ENCODE peak calls at places on chromosomes 13 and 19, in nine cellular contexts. O is colonic mucosa; Y is GM23338; I is ovary; Z is testis; F is CD8-positive, alpha-beta T cell; X is tibial nerve; G is fibroblast of lung; D is SK-N-SH. W is an unnamed sample. For H3K4me1 and H3K27me3, the result is how much of the 10 kb centered on the place peaks cover.

GRCh38 chr19:40960062-40960685 is 30.9 kb upstream of the CYP2B6 start:
- DNase-seq in I (no peak), X (no peak), G (no peak), F (no peak), Y (no peak), O (peak), D (no peak), Z (no peak), W (no peak)

GRCh38 chr13:111515648-111516047 is 195.2 kb downstream of the TEX29 start:
- DNase-seq in Z (peak), G (no peak), Y (no peak), X (no peak), I (no peak), O (no peak), F (no peak), D (no peak), W (no peak)

GRCh38 chr19:39401549-39402416 is 4.9 kb upstream of the ZFP36 start:
- DNase-seq in D (no peak), O (peak), Y (no peak), I (peak), G (peak), Z (peak), X (no peak), F (peak), W (peak)

GRCh38 chr13:113216165-113217056 is 7.0 kb downstream of the CUL4A start:
- DNase-seq in G (peak), Y (peak), D (no peak), F (no peak), O (peak), Z (no peak), I (no peak), X (no peak), W (no peak)

GRCh38 chr19:33064117-33064777 is 441 bp downstream of the RHPN2 start:
- DNase-seq in I (peak), D (peak), F (no peak), G (no peak), Y (peak), O (peak), Z (no peak), X (no peak), W (peak)

GRCh38 chr19:44603201-44603945 is 10.0 kb upstream of the IGSF23 start:
- DNase-seq in Z (no peak), Y (no peak), X (no peak), I (no peak), D (no peak), G (peak), O (no peak), F (no peak), W (no peak)

GRCh38 chr19:2385053-2385721 is 25.1 kb downstream of the TMPRSS9 start:
- DNase-seq in Y (peak), D (peak), I (no peak), F (no peak), X (no peak), Z (peak), G (peak), O (peak), W (peak)

GRCh38 chr19:8302357-8302691 is 5.8 kb downstream of the CD320 start:
- DNase-seq in D (no peak), O (peak), X (peak), G (no peak), F (no peak), Y (no peak), Z (peak), I (peak), W (peak)

GRCh38 chr19:3844596-3844995 is 24.2 kb downstream of the ZFR2 start:
- DNase-seq in Z (no peak), D (no peak), O (no peak), X (no peak), Y (no peak), I (no peak), F (no peak), G (no peak), W (no peak)

GRCh38 chr19:32631381-32631780 is 43.6 kb downstream of the ANKRD27 start:
- DNase-seq in I (no peak), D (no peak), F (no peak), G (no peak), Y (no peak), X (no peak), Z (no peak), O (no peak), W (no peak)

GRCh38 chr13:64770743-64771142 is 2459.4 kb downstream of the PCDH9 start:
- DNase-seq in Y (no peak), F (no peak), G (no peak), D (no peak), O (no peak), X (no peak), Z (no peak), I (no peak), W (no peak)

GRCh38 chr13:75607447-75607846 is 28.7 kb upstream of the LMO7 start:
- DNase-seq in I (no peak), F (no peak), Y (peak), Z (no peak), G (no peak), X (no peak), D (no peak), O (no peak), W (no peak)

GRCh38 chr19:16268676-16269319 is 55.8 kb upstream of the KLF2 start:
- DNase-seq in Y (no peak), F (no peak), Z (no peak), D (no peak), G (no peak), I (no peak), O (no peak), X (no peak), W (no peak)

GRCh38 chr19:4186087-4186993 is 3.9 kb downstream of the ANKRD24 start:
- DNase-seq in Z (peak), X (peak), G (peak), F (peak), Y (peak), D (peak), I (peak), O (peak), W (peak)

GRCh38 chr19:51070334-51070886 is 5.5 kb upstream of the KLK13 start:
- DNase-seq in G (no peak), X (no peak), Y (no peak), D (no peak), F (no peak), O (no peak), I (no peak), Z (no peak), W (no peak)

GRCh38 chr19:56113071-56113632 is 7.9 kb downstream of the ZNF787 start:
- DNase-seq in D (no peak), X (no peak), Z (no peak), I (no peak), O (no peak), G (no peak), Y (no peak), F (no peak), W (no peak)

GRCh38 chr19:39996218-39996810 is 546 bp upstream of the ZNF546 start:
- DNase-seq in Y (no peak), X (no peak), D (peak), G (peak), I (no peak), F (no peak), Z (peak), O (no peak), W (no peak)

GRCh38 chr13:111449041-111449440 is 128.6 kb downstream of the TEX29 start:
- DNase-seq in Z (peak), O (no peak), G (no peak), X (no peak), Y (no peak), I (no peak), F (no peak), D (no peak), W (no peak)

GRCh38 chr13:80359459-80360297 is 18.8 kb upstream of the SPRY2 start:
- DNase-seq in O (no peak), I (no peak), X (no peak), G (peak), Y (peak), D (no peak), F (no peak), Z (no peak), W (no peak)

GRCh38 chr19:13152854-13153626 is 2.8 kb downstream of the IER2 start:
- DNase-seq in D (peak), O (peak), Y (peak), F (peak), G (peak), Z (peak), X (peak), I (peak), W (peak)

GRCh38 chr13:98494769-98495168 is 82.1 kb downstream of the STK24 start:
- DNase-seq in I (no peak), F (no peak), X (no peak), Y (no peak), Z (no peak), D (no peak), G (no peak), O (no peak), W (no peak)

GRCh38 chr13:52128714-52129700 is at the start of gene NEK5:
- DNase-seq in O (peak), G (peak), F (peak), Y (peak), I (peak), Z (peak), D (peak), X (no peak), W (peak)

GRCh38 chr19:50702870-50703829 is 16.5 kb downstream of the SHANK1 start:
- DNase-seq in F (no peak), G (no peak), Z (no peak), O (no peak), X (no peak), I (no peak), D (no peak), Y (peak), W (no peak)

GRCh38 chr13:51764184-51765141 is 39.5 kb downstream of the DHRS12 start:
- DNase-seq in I (peak), Z (peak), X (peak), G (peak), D (no peak), Y (no peak), F (peak), O (peak), W (no peak)

GRCh38 chr19:49019242-49019932 is 2.5 kb upstream of the LHB start:
- DNase-seq in O (peak), F (peak), G (peak), Z (peak), Y (peak), X (no peak), I (peak), D (peak), W (peak)

GRCh38 chr19:38158730-38159129 is 65.3 kb downstream of the DPF1 start:
- DNase-seq in Y (no peak), O (no peak), Z (no peak), X (no peak), G (no peak), I (no peak), F (no peak), D (no peak), W (no peak)

GRCh38 chr19:6481541-6482342 is at the start of gene DENND1C:
- DNase-seq in O (no peak), Y (peak), D (peak), F (peak), I (no peak), Z (peak), G (no peak), X (no peak), W (peak)
- TF ChIP-seq CTCF in O (peak), Y (peak), D (peak), F (no peak), I (no peak), Z (no peak), G (peak), X (peak), W (peak)

DNA sequence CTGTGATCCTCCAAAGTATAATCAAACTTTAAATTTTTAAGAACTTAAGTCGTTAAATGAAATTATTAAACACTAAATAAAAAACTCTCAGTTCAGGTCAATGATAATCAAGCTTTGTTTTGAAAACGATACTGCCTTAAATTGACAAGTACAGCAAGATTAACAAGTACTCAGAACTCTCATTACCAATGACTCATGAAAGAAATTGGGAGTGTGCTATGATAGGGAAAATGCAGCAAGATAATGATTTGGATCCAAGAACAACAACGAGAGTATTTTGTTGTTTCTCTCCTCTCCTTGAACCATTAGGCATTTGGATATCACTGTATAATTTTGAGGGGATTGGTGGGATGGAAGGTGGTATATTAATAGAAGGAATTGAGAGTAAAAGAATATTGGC is 10.2 kb downstream of the N4BP2L2 start:
- DNase-seq in G (peak), F (no peak), Z (no peak), D (no peak), I (no peak), X (no peak), Y (no peak), O (no peak), W (no peak)
- H3K4me1 ChIP-seq in G (under half), F (under half), Z (under half), D (under half), I (under half), X (under half), Y (under half), O (under half), W (under half)

GRCh38 chr19:30229524-30230174 is 142.5 kb upstream of the ZNF536 start:
- DNase-seq in O (no peak), Y (peak), G (no peak), F (no peak), Z (peak), I (no peak), D (peak), X (no peak), W (no peak)

GRCh38 chr19:30227661-30228112 is 144.5 kb upstream of the ZNF536 start:
- DNase-seq in I (no peak), F (no peak), Y (peak), G (peak), D (peak), O (peak), Z (peak), X (no peak), W (peak)

GRCh38 chr19:30228113-30228725 is 144.0 kb upstream of the ZNF536 start:
- DNase-seq in F (no peak), Y (peak), I (no peak), G (no peak), X (no peak), D (peak), O (no peak), Z (no peak), W (no peak)

GRCh38 chr19:30227071-30227621 is 145.0 kb upstream of the ZNF536 start:
- DNase-seq in O (no peak), I (no peak), F (no peak), Y (peak), X (no peak), D (no peak), Z (peak), G (no peak), W (peak)

GRCh38 chr19:30228726-30229523 is 143.3 kb upstream of the ZNF536 start:
- DNase-seq in O (no peak), Z (no peak), I (no peak), Y (peak), D (peak), F (no peak), X (no peak), G (peak), W (no peak)
- H3K27me3 ChIP-seq in O (half or more), Z (under half), I (under half), Y (half or more), D (under half), F (under half), X (under half), G (under half), W (under half)

GRCh38 chr19:30811397-30812098 is 439.4 kb downstream of the ZNF536 start:
- DNase-seq in F (no peak), G (no peak), X (no peak), Y (no peak), I (no peak), Z (no peak), O (no peak), D (no peak), W (no peak)

GRCh38 chr19:30807263-30807662 is 435.1 kb downstream of the ZNF536 start:
- DNase-seq in F (no peak), Y (no peak), Z (no peak), X (no peak), D (no peak), I (no peak), O (no peak), G (no peak), W (no peak)

GRCh38 chr19:30817965-30818364 is 445.8 kb downstream of the ZNF536 start:
- DNase-seq in D (no peak), F (no peak), O (no peak), X (no peak), I (no peak), Y (no peak), G (no peak), Z (no peak), W (no peak)

GRCh38 chr19:30815889-30816580 is 443.9 kb downstream of the ZNF536 start:
- DNase-seq in D (no peak), G (no peak), I (no peak), O (no peak), Z (no peak), F (no peak), X (no peak), Y (no peak), W (no peak)

DNA sequence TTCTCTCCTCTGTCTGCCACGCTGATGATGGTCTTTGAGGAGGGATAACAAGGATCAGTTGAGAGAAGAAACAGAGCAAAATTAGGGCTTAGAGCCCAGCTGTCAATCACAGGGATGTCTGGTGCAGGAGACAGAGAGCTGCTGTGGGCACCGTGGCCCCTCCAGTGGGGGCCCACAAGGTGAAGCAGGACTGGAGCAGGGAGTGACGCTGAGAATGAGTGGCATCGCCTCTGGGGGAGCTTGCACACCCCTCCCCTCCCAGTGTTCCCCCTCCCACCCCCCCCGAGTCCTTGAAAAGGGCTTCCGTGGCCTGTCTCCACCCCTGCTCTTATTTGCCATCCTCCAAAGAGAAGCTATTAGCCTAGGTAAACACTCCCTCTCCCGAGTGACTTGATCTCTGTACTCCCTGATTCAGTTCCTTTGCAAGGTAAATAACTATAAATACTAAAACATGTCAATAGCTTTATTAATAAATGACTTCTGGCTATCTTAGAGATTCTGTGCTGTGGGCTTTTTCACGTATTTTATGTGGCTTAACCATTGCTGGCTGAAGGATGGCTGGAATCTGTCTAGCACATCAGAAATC is 440.0 kb downstream of the ZNF536 start:
- DNase-seq in I (no peak), Z (no peak), D (no peak), G (no peak), F (no peak), X (no peak), O (no peak), Y (no peak), W (no peak)
- TF ChIP-seq CTCF in I (no peak), Z (no peak), D (no peak), G (no peak), F (no peak), X (no peak), O (no peak), Y (no peak), W (no peak)

GRCh38 chr19:11198175-11198534 is 810 bp upstream of the KANK2 start:
- DNase-seq in O (no peak), D (no peak), I (no peak), X (no peak), Z (no peak), G (no peak), Y (no peak), F (no peak), W (no peak)
- H3K4me1 ChIP-seq in O (under half), D (under half), I (under half), X (under half), Z (under half), G (under half), Y (under half), F (under half), W (under half)

W was measured in Caco-2.